ENCODE peak calls at places on chromosomes 11 and 22, in four cellular contexts. One of them, this sample, is unnamed.

GRCh38 chr11:134139873-134140331 is 71.0 kb downstream of the JAM3 start:
- DNase-seq in HAP-1: peak
- DNase-seq in EH: peak
- DNase-seq in GM12878: peak
- DNase-seq in this sample: peak

GRCh38 chr11:47980907-47981621 is 705 bp downstream of the PTPRJ start:
- DNase-seq in GM12878: no peak
- DNase-seq in EH: peak
- DNase-seq in HAP-1: no peak
- DNase-seq in this sample: peak

GRCh38 chr11:64643258-64643881 is 52.4 kb downstream of the SLC22A12 start:
- DNase-seq in EH: no peak
- DNase-seq in HAP-1: peak
- DNase-seq in GM12878: no peak
- DNase-seq in this sample: no peak

GRCh38 chr11:31995525-31996123 is 95.2 kb upstream of the RCN1 start:
- DNase-seq in HAP-1: no peak
- DNase-seq in EH: peak
- DNase-seq in GM12878: peak
- DNase-seq in this sample: no peak

GRCh38 chr11:117187007-117187406 is 8.5 kb downstream of the SIDT2 start:
- DNase-seq in GM12878: no peak
- DNase-seq in HAP-1: no peak
- DNase-seq in EH: no peak
- DNase-seq in this sample: no peak

GRCh38 chr11:102534261-102534872 is 3.8 kb upstream of the MMP7 start:
- DNase-seq in EH: no peak
- DNase-seq in HAP-1: no peak
- DNase-seq in GM12878: no peak
- DNase-seq in this sample: no peak

GRCh38 chr11:2825886-2826678 is 59.5 kb downstream of the CDKN1C start:
- DNase-seq in EH: peak
- DNase-seq in HAP-1: no peak
- DNase-seq in GM12878: no peak
- DNase-seq in this sample: no peak

GRCh38 chr11:34793666-34794065 is 122.5 kb downstream of the APIP start:
- DNase-seq in EH: no peak
- DNase-seq in HAP-1: no peak
- DNase-seq in GM12878: no peak
- DNase-seq in this sample: no peak

GRCh38 chr11:60935676-60936442 is 11.6 kb downstream of the TMEM132A start:
- DNase-seq in EH: no peak
- DNase-seq in GM12878: no peak
- DNase-seq in HAP-1: no peak
- DNase-seq in this sample: no peak

GRCh38 chr11:65419773-65420481 is 2.7 kb upstream of the NEAT1 start:
- DNase-seq in EH: peak
- DNase-seq in GM12878: no peak
- DNase-seq in HAP-1: peak
- DNase-seq in this sample: peak

GRCh38 chr11:2509481-2510001 is 64.7 kb downstream of the KCNQ1 start:
- DNase-seq in EH: no peak
- DNase-seq in GM12878: no peak
- DNase-seq in HAP-1: no peak
- DNase-seq in this sample: no peak

GRCh38 chr22:29044657-29045176 is 16.9 kb downstream of the C22orf31 start:
- DNase-seq in EH: peak
- DNase-seq in HAP-1: no peak
- DNase-seq in GM12878: no peak
- DNase-seq in this sample: no peak

GRCh38 chr11:2669926-2670469 is 29.8 kb downstream of the KCNQ1OT1 start:
- DNase-seq in HAP-1: no peak
- DNase-seq in EH: no peak
- DNase-seq in GM12878: no peak
- DNase-seq in this sample: no peak

GRCh38 chr22:21446128-21446826 is 20.9 kb upstream of the TMEM191C start:
- DNase-seq in GM12878: no peak
- DNase-seq in EH: no peak
- DNase-seq in HAP-1: no peak
- DNase-seq in this sample: no peak

GRCh38 chr11:11979487-11980117 is 28.8 kb downstream of the DKK3 start:
- DNase-seq in EH: peak
- DNase-seq in GM12878: no peak
- DNase-seq in HAP-1: no peak
- DNase-seq in this sample: no peak

GRCh38 chr11:119891392-119891791 is 162.4 kb upstream of the NECTIN1 start:
- DNase-seq in EH: no peak
- DNase-seq in HAP-1: no peak
- DNase-seq in GM12878: no peak
- DNase-seq in this sample: no peak

GRCh38 chr11:10407055-10407454 is 48.0 kb upstream of the AMPD3 start:
- DNase-seq in GM12878: no peak
- DNase-seq in HAP-1: no peak
- DNase-seq in EH: peak
- DNase-seq in this sample: no peak

GRCh38 chr11:105229257-105229656 is 89.7 kb upstream of the CARD18 start:
- DNase-seq in EH: peak
- DNase-seq in HAP-1: no peak
- DNase-seq in GM12878: no peak
- DNase-seq in this sample: no peak

GRCh38 chr11:74330065-74330858 is 18.8 kb upstream of the P4HA3 start:
- DNase-seq in EH: peak
- DNase-seq in HAP-1: no peak
- DNase-seq in GM12878: no peak
- DNase-seq in this sample: no peak

GRCh38 chr22:46405925-46406324 is 70.4 kb downstream of the TRMU start:
- DNase-seq in GM12878: no peak
- DNase-seq in HAP-1: no peak
- DNase-seq in EH: no peak
- DNase-seq in this sample: no peak

GRCh38 chr11:59778122-59778521 is 22.9 kb downstream of the STX3 start:
- DNase-seq in GM12878: no peak
- DNase-seq in HAP-1: no peak
- DNase-seq in EH: no peak
- DNase-seq in this sample: no peak

GRCh38 chr11:105298630-105299029 is 159.1 kb upstream of the CARD18 start:
- DNase-seq in EH: peak
- DNase-seq in GM12878: no peak
- DNase-seq in HAP-1: no peak
- DNase-seq in this sample: no peak

GRCh38 chr11:69114811-69115523 is 40.8 kb upstream of the SMIM38 start:
- DNase-seq in EH: no peak
- DNase-seq in GM12878: no peak
- DNase-seq in HAP-1: no peak
- DNase-seq in this sample: no peak

GRCh38 chr11:108975641-108976071 is 310.8 kb downstream of the DDX10 start:
- DNase-seq in GM12878: no peak
- DNase-seq in EH: no peak
- DNase-seq in HAP-1: no peak
- DNase-seq in this sample: no peak

GRCh38 chr11:35282226-35282882 is 137.0 kb downstream of the SLC1A2 start:
- DNase-seq in GM12878: no peak
- DNase-seq in HAP-1: no peak
- DNase-seq in EH: peak
- DNase-seq in this sample: no peak

GRCh38 chr11:13135385-13136271 is 126.5 kb downstream of the RASSF10 start:
- DNase-seq in EH: peak
- DNase-seq in GM12878: no peak
- DNase-seq in HAP-1: no peak
- DNase-seq in this sample: no peak

GRCh38 chr11:47409440-47410403 is 1.3 kb downstream of the SLC39A13 start:
- DNase-seq in GM12878: no peak
- DNase-seq in EH: peak
- DNase-seq in HAP-1: no peak
- DNase-seq in this sample: no peak

GRCh38 chr11:2122222-2122906 is 16.8 kb downstream of the IGF2 start:
- DNase-seq in GM12878: no peak
- DNase-seq in EH: peak
- DNase-seq in HAP-1: no peak
- DNase-seq in this sample: no peak

GRCh38 chr11:77704029-77704428 is 66.4 kb upstream of the CLNS1A start:
- DNase-seq in EH: no peak
- DNase-seq in HAP-1: no peak
- DNase-seq in GM12878: no peak
- DNase-seq in this sample: no peak

GRCh38 chr11:130964393-130964792 is 48.1 kb upstream of the SNX19 start:
- DNase-seq in EH: no peak
- DNase-seq in HAP-1: no peak
- DNase-seq in GM12878: no peak
- DNase-seq in this sample: no peak

GRCh38 chr22:41557401-41558240 is 3.2 kb upstream of the CSDC2 start:
- DNase-seq in HAP-1: no peak
- DNase-seq in GM12878: no peak
- DNase-seq in EH: peak
- DNase-seq in this sample: no peak

GRCh38 chr11:15940462-15941205 is 415.7 kb downstream of the SOX6 start:
- DNase-seq in GM12878: no peak
- DNase-seq in HAP-1: no peak
- DNase-seq in EH: no peak
- DNase-seq in this sample: no peak